ENCODE peak calls at places on chromosomes 5 and 9, in nine cellular contexts. D, K, I, Y, F, Z, P, W and G are unnamed samples.

GRCh38 chr5:104702212-104702611 is 1139.6 kb upstream of the NUDT12 start:
- DNase-seq in D (no peak), K (no peak), I (no peak), Y (no peak), F (no peak), Z (no peak), P (no peak), W (no peak), G (no peak)

GRCh38 chr9:971901-972511 is 4.4 kb upstream of the DMRT3 start:
- DNase-seq in D (no peak), K (no peak), I (no peak), Y (peak), F (no peak), Z (peak), P (peak), W (no peak), G (no peak)

GRCh38 chr9:1939926-1940368 is 75.2 kb upstream of the SMARCA2 start:
- DNase-seq in D (no peak), K (no peak), I (no peak), Y (peak), F (no peak), Z (peak), P (peak), W (no peak), G (peak)

GRCh38 chr9:33737811-33738606 is 57.4 kb upstream of the PRSS3 start:
- DNase-seq in D (peak), K (peak), I (peak), Y (no peak), F (no peak), Z (peak), P (peak), W (no peak), G (peak)

GRCh38 chr5:34709861-34710673 is 53.9 kb downstream of the RAI14 start:
- DNase-seq in D (peak), K (no peak), I (no peak), Y (no peak), F (no peak), Z (no peak), P (no peak), W (no peak), G (no peak)

GRCh38 chr5:98301567-98301966 is 471.9 kb upstream of the RGMB start:
- DNase-seq in D (no peak), K (no peak), I (no peak), Y (no peak), F (no peak), Z (no peak), P (no peak), W (no peak), G (no peak)

GRCh38 chr5:35487255-35488035 is 130.2 kb upstream of the SPEF2 start:
- DNase-seq in D (no peak), K (no peak), I (no peak), Y (no peak), F (no peak), Z (no peak), P (no peak), W (no peak), G (no peak)

GRCh38 chr5:79809743-79810142 is 120.1 kb downstream of the CMYA5 start:
- DNase-seq in D (no peak), K (no peak), I (no peak), Y (no peak), F (no peak), Z (no peak), P (no peak), W (no peak), G (no peak)

GRCh38 chr5:59209758-59210359 is 627.0 kb downstream of the RAB3C start:
- DNase-seq in D (peak), K (no peak), I (no peak), Y (no peak), F (no peak), Z (no peak), P (no peak), W (no peak), G (no peak)

GRCh38 chr9:121860744-121861143 is 209.3 kb downstream of the DAB2IP start:
- DNase-seq in D (peak), K (no peak), I (no peak), Y (no peak), F (peak), Z (no peak), P (no peak), W (no peak), G (no peak)

GRCh38 chr5:92945630-92946097 is 635.4 kb downstream of the NR2F1-AS1 start:
- DNase-seq in D (peak), K (no peak), I (no peak), Y (no peak), F (no peak), Z (peak), P (no peak), W (no peak), G (no peak)

GRCh38 chr5:103546858-103547257 is 15.7 kb downstream of the NUDT12 start:
- DNase-seq in D (no peak), K (no peak), I (no peak), Y (no peak), F (no peak), Z (no peak), P (no peak), W (no peak), G (no peak)

GRCh38 chr5:13632676-13633075 is 311.8 kb downstream of the DNAH5 start:
- DNase-seq in D (no peak), K (no peak), I (no peak), Y (no peak), F (no peak), Z (no peak), P (no peak), W (no peak), G (no peak)

GRCh38 chr9:2859776-2860379 is 16.0 kb upstream of the PUM3 start:
- DNase-seq in D (peak), K (peak), I (no peak), Y (peak), F (peak), Z (peak), P (peak), W (no peak), G (peak)

GRCh38 chr5:112419050-112419595 is at the start of gene EPB41L4A:
- DNase-seq in D (peak), K (no peak), I (no peak), Y (peak), F (peak), Z (peak), P (peak), W (no peak), G (no peak)

GRCh38 chr5:22852807-22853670 is at the start of gene CDH12:
- DNase-seq in D (no peak), K (peak), I (peak), Y (peak), F (no peak), Z (peak), P (no peak), W (no peak), G (no peak)